ENCODE peak calls at places on chromosomes 6 and 20, in eight cellular contexts. One of them, this sample, is unnamed.

GRCh38 chr20:44314870-44315269 is 3.9 kb upstream of the FITM2 start:
- DNase-seq in stomach: no peak
- DNase-seq in Calu3: no peak
- DNase-seq in CD8-positive, alpha-beta T cell: no peak
- DNase-seq in left ventricle myocardium inferior: no peak
- DNase-seq in ovary: no peak
- DNase-seq in HFF-Myc: no peak
- DNase-seq in fibroblast of pulmonary artery: no peak
- DNase-seq in this sample: no peak

GRCh38 chr6:74368746-74369145 is 672.7 kb downstream of the CD109 start:
- DNase-seq in stomach: no peak
- DNase-seq in Calu3: no peak
- DNase-seq in CD8-positive, alpha-beta T cell: no peak
- DNase-seq in left ventricle myocardium inferior: no peak
- DNase-seq in ovary: no peak
- DNase-seq in HFF-Myc: no peak
- DNase-seq in fibroblast of pulmonary artery: peak; percentile 20
- DNase-seq in this sample: no peak

GRCh38 chr6:45965787-45966186 is 49.9 kb downstream of the CLIC5 start:
- DNase-seq in stomach: no peak
- DNase-seq in Calu3: no peak
- DNase-seq in CD8-positive, alpha-beta T cell: no peak
- DNase-seq in left ventricle myocardium inferior: no peak
- DNase-seq in ovary: no peak
- DNase-seq in HFF-Myc: no peak
- DNase-seq in fibroblast of pulmonary artery: peak; percentile 66
- DNase-seq in this sample: no peak

GRCh38 chr6:43339168-43339567 is 30.3 kb downstream of the ZNF318 start:
- DNase-seq in stomach: no peak
- DNase-seq in Calu3: no peak
- DNase-seq in CD8-positive, alpha-beta T cell: no peak
- DNase-seq in left ventricle myocardium inferior: no peak
- DNase-seq in ovary: no peak
- DNase-seq in HFF-Myc: no peak
- DNase-seq in fibroblast of pulmonary artery: no peak
- DNase-seq in this sample: peak; percentile 35

GRCh38 chr6:113171882-113172281 is 685.3 kb upstream of the MARCKS start:
- DNase-seq in stomach: no peak
- DNase-seq in Calu3: no peak
- DNase-seq in CD8-positive, alpha-beta T cell: no peak
- DNase-seq in left ventricle myocardium inferior: no peak
- DNase-seq in ovary: no peak
- DNase-seq in HFF-Myc: no peak
- DNase-seq in fibroblast of pulmonary artery: no peak
- DNase-seq in this sample: no peak

GRCh38 chr20:1267161-1267560 is 1.1 kb downstream of the SNPH start:
- DNase-seq in stomach: no peak
- DNase-seq in Calu3: no peak
- DNase-seq in CD8-positive, alpha-beta T cell: no peak
- DNase-seq in left ventricle myocardium inferior: no peak
- DNase-seq in ovary: no peak
- DNase-seq in HFF-Myc: no peak
- DNase-seq in fibroblast of pulmonary artery: no peak
- DNase-seq in this sample: no peak

GRCh38 chr6:166433096-166433495 is 50.4 kb upstream of the MPC1 start:
- DNase-seq in stomach: peak; percentile 18
- DNase-seq in Calu3: no peak
- DNase-seq in CD8-positive, alpha-beta T cell: no peak
- DNase-seq in left ventricle myocardium inferior: no peak
- DNase-seq in ovary: no peak
- DNase-seq in HFF-Myc: no peak
- DNase-seq in fibroblast of pulmonary artery: no peak
- DNase-seq in this sample: no peak

GRCh38 chr6:155224618-155225017 is 39.2 kb upstream of the CLDN20 start:
- DNase-seq in stomach: no peak
- DNase-seq in Calu3: no peak
- DNase-seq in CD8-positive, alpha-beta T cell: no peak
- DNase-seq in left ventricle myocardium inferior: no peak
- DNase-seq in ovary: no peak
- DNase-seq in HFF-Myc: no peak
- DNase-seq in fibroblast of pulmonary artery: peak; percentile 13
- DNase-seq in this sample: no peak

GRCh38 chr6:75305573-75305972 is 21.0 kb upstream of the TMEM30A start:
- DNase-seq in stomach: no peak
- DNase-seq in Calu3: no peak
- DNase-seq in CD8-positive, alpha-beta T cell: no peak
- DNase-seq in left ventricle myocardium inferior: no peak
- DNase-seq in ovary: no peak
- DNase-seq in HFF-Myc: no peak
- DNase-seq in fibroblast of pulmonary artery: no peak
- DNase-seq in this sample: no peak

GRCh38 chr20:49603209-49603627 is 35.3 kb upstream of the PTGIS start:
- DNase-seq in stomach: no peak
- DNase-seq in Calu3: peak; percentile 41
- DNase-seq in CD8-positive, alpha-beta T cell: no peak
- DNase-seq in left ventricle myocardium inferior: peak; percentile 46
- DNase-seq in ovary: no peak
- DNase-seq in HFF-Myc: no peak
- DNase-seq in fibroblast of pulmonary artery: peak; percentile 72
- DNase-seq in this sample: no peak

GRCh38 chr20:32575227-32575581 is 9.9 kb downstream of the NOL4L start:
- DNase-seq in stomach: no peak
- DNase-seq in Calu3: no peak
- DNase-seq in CD8-positive, alpha-beta T cell: no peak
- DNase-seq in left ventricle myocardium inferior: no peak
- DNase-seq in ovary: no peak
- DNase-seq in HFF-Myc: no peak
- DNase-seq in fibroblast of pulmonary artery: no peak
- DNase-seq in this sample: no peak

GRCh38 chr6:56757585-56757984 is 114.9 kb upstream of the DST start:
- DNase-seq in stomach: peak; percentile 69
- DNase-seq in Calu3: peak; percentile 54
- DNase-seq in CD8-positive, alpha-beta T cell: no peak
- DNase-seq in left ventricle myocardium inferior: no peak
- DNase-seq in ovary: no peak
- DNase-seq in HFF-Myc: no peak
- DNase-seq in fibroblast of pulmonary artery: peak; percentile 80
- DNase-seq in this sample: no peak
- TF ChIP-seq CTCF in stomach: peak; percentile 43
- TF ChIP-seq CTCF in Calu3: peak; percentile 60
- TF ChIP-seq CTCF in CD8-positive, alpha-beta T cell: no peak
- TF ChIP-seq CTCF in left ventricle myocardium inferior: peak; percentile 45
- TF ChIP-seq CTCF in ovary: no peak
- TF ChIP-seq CTCF in HFF-Myc: peak; percentile 41
- TF ChIP-seq CTCF in fibroblast of pulmonary artery: peak; percentile 61
- TF ChIP-seq CTCF in this sample: peak; percentile 52

DNA sequence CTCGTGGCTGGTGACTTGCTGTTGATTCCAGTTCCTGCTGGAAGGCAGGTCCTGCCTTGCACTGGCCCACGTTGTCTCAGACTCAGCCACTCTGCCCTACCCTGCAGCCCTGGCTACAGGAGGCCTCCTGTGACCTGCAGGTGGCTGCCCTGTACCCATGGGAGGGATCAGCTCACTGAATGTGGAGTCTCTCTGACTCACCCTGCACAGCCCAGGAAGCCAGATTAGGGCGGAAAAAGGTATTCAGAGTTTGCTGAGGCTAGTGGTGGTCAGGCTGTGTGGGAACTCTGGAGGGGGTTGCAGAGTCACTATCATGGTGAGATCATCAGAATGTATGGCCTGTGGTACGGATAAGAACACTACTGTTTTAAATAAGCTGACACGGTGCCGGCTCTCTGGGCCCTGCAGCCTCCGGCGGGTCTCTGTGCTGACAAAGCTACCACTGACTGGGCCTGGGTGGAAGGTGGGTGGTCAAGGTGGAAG is 24.7 kb upstream of the PYGB start:
- DNase-seq in stomach: peak; percentile 69
- DNase-seq in Calu3: peak; percentile 66
- DNase-seq in CD8-positive, alpha-beta T cell: no peak
- DNase-seq in left ventricle myocardium inferior: no peak
- DNase-seq in ovary: no peak
- DNase-seq in HFF-Myc: peak; percentile 92
- DNase-seq in fibroblast of pulmonary artery: peak; percentile 90
- DNase-seq in this sample: no peak
- TF ChIP-seq CTCF in stomach: peak; percentile 32
- TF ChIP-seq CTCF in Calu3: no peak
- TF ChIP-seq CTCF in CD8-positive, alpha-beta T cell: no peak
- TF ChIP-seq CTCF in left ventricle myocardium inferior: no peak
- TF ChIP-seq CTCF in ovary: no peak
- TF ChIP-seq CTCF in HFF-Myc: peak; percentile 21
- TF ChIP-seq CTCF in fibroblast of pulmonary artery: peak; percentile 19
- TF ChIP-seq CTCF in this sample: peak; percentile 1

GRCh38 chr6:71446084-71446869 is 157.7 kb downstream of the OGFRL1 start:
- DNase-seq in stomach: no peak
- DNase-seq in Calu3: no peak
- DNase-seq in CD8-positive, alpha-beta T cell: no peak
- DNase-seq in left ventricle myocardium inferior: no peak
- DNase-seq in ovary: no peak
- DNase-seq in HFF-Myc: no peak
- DNase-seq in fibroblast of pulmonary artery: no peak
- DNase-seq in this sample: no peak
- TF ChIP-seq CTCF in stomach: no peak
- TF ChIP-seq CTCF in Calu3: no peak
- TF ChIP-seq CTCF in CD8-positive, alpha-beta T cell: no peak
- TF ChIP-seq CTCF in left ventricle myocardium inferior: no peak
- TF ChIP-seq CTCF in ovary: no peak
- TF ChIP-seq CTCF in HFF-Myc: no peak
- TF ChIP-seq CTCF in fibroblast of pulmonary artery: no peak
- TF ChIP-seq CTCF in this sample: no peak

DNA sequence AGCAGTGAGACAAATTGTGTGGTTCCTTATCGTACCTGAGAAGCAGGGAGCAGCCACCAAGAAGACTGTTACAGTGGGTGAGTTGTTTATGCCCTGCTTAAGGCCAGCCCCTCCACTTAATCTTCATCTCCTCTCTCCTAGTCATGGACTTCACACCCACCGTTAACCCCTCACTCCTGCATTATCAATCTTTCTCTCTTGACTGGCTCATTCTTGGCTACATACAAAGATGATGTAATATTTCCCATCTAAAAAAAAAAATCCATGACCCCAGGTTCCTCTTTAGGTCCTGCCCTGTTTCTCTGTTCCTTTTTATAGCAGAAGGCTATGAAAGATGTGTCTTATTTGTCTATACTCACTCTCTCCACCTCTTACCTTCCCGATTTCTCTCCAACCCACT is 72.4 kb downstream of the SHLD1 start:
- DNase-seq in stomach: no peak
- DNase-seq in Calu3: no peak
- DNase-seq in CD8-positive, alpha-beta T cell: no peak
- DNase-seq in left ventricle myocardium inferior: no peak
- DNase-seq in ovary: no peak
- DNase-seq in HFF-Myc: no peak
- DNase-seq in fibroblast of pulmonary artery: no peak
- DNase-seq in this sample: no peak
- TF ChIP-seq CTCF in stomach: no peak
- TF ChIP-seq CTCF in Calu3: no peak
- TF ChIP-seq CTCF in CD8-positive, alpha-beta T cell: no peak
- TF ChIP-seq CTCF in left ventricle myocardium inferior: no peak
- TF ChIP-seq CTCF in ovary: no peak
- TF ChIP-seq CTCF in HFF-Myc: no peak
- TF ChIP-seq CTCF in fibroblast of pulmonary artery: no peak
- TF ChIP-seq CTCF in this sample: no peak

DNA sequence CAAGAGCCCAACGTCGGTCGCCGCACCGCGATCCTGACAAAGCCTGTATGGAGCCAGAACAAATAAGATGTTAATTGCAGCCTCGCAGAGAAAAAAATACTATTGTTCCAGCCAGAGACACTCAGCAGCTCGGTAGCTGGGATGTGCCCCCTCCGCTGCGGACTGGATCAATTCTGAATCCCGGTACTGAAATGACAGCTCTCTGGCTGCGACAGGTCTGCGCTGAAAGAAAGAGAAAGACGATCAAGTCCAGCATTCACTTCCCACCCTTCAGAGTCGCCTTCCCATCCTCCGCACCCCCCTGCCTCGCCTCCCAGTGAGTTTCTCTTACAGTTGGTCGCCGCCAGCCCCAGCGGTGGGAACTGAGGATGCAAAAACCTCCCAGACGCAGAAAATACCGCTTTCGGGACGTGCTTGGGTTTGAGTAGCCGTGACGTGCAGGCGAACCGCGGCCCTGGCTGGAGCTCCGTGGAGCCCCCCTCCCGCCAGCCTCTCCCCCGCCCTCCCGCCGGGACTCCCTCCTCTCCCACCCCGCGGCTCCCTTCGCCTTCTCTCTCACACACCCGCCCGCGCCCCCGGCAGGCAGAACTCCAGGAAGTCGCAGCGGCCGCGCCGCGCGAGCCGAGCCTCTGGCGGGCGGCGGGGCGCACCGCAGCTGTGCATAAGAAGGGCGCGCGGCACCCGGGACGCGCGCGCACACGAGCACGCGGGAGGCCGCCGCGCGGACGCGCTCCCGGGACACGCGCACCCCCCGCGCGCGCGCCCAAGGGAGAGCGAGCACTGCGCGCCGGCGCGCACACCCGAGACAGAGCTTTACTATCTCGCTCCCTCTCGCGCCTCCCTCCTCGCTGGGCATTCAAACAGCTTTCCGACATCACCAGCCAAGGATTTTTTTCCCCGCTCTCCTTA is at the start of gene ADGRB3:
- DNase-seq in stomach: peak; percentile 46
- DNase-seq in Calu3: peak; percentile 72
- DNase-seq in CD8-positive, alpha-beta T cell: peak; percentile 1
- DNase-seq in left ventricle myocardium inferior: peak; percentile 86
- DNase-seq in ovary: peak; percentile 82
- DNase-seq in HFF-Myc: no peak
- DNase-seq in fibroblast of pulmonary artery: peak; percentile 79
- DNase-seq in this sample: peak; percentile 77
- TF ChIP-seq CTCF in stomach: no peak
- TF ChIP-seq CTCF in Calu3: peak; percentile 19
- TF ChIP-seq CTCF in CD8-positive, alpha-beta T cell: no peak
- TF ChIP-seq CTCF in left ventricle myocardium inferior: peak; percentile 39
- TF ChIP-seq CTCF in ovary: no peak
- TF ChIP-seq CTCF in HFF-Myc: no peak
- TF ChIP-seq CTCF in fibroblast of pulmonary artery: no peak
- TF ChIP-seq CTCF in this sample: no peak

GRCh38 chr6:169439710-169440109 is 186.1 kb upstream of the THBS2 start:
- DNase-seq in stomach: no peak
- DNase-seq in Calu3: no peak
- DNase-seq in CD8-positive, alpha-beta T cell: no peak
- DNase-seq in left ventricle myocardium inferior: no peak
- DNase-seq in ovary: no peak
- DNase-seq in HFF-Myc: no peak
- DNase-seq in fibroblast of pulmonary artery: no peak
- DNase-seq in this sample: no peak
- TF ChIP-seq CTCF in stomach: no peak
- TF ChIP-seq CTCF in Calu3: no peak
- TF ChIP-seq CTCF in CD8-positive, alpha-beta T cell: no peak
- TF ChIP-seq CTCF in left ventricle myocardium inferior: no peak
- TF ChIP-seq CTCF in ovary: no peak
- TF ChIP-seq CTCF in HFF-Myc: no peak
- TF ChIP-seq CTCF in fibroblast of pulmonary artery: no peak
- TF ChIP-seq CTCF in this sample: no peak